ENCODE peak calls at places on chromosomes 6 and 20, in six cellular contexts. R, V, S, P, M and I are unnamed samples.

GRCh38 chr6:41346435-41346834 is 11.0 kb downstream of the NCR2 start:
- DNase-seq in R (no peak), V (no peak), S (no peak), P (no peak), M (no peak), I (no peak)

GRCh38 chr6:38730136-38730862 is 15.2 kb downstream of the DNAH8 start:
- DNase-seq in R (no peak), V (no peak), S (no peak), P (no peak), M (no peak), I (no peak)

GRCh38 chr6:15769471-15770088 is 106.8 kb upstream of the DTNBP1 start:
- DNase-seq in R (no peak), V (no peak), S (no peak), P (no peak), M (no peak), I (no peak)

GRCh38 chr6:19472850-19473249 is 364.3 kb upstream of the ID4 start:
- DNase-seq in R (peak; percentile 36), V (no peak), S (peak; percentile 68), P (no peak), M (no peak), I (no peak)

GRCh38 chr6:2940010-2940850 is 31.1 kb downstream of the SERPINB6 start:
- DNase-seq in R (no peak), V (peak; percentile 85), S (peak; percentile 74), P (no peak), M (peak; percentile 62), I (peak; percentile 64)

GRCh38 chr20:51298141-51298540 is 244.4 kb downstream of the NFATC2 start:
- DNase-seq in R (no peak), V (no peak), S (no peak), P (no peak), M (no peak), I (no peak)

GRCh38 chr6:111462770-111463391 is 20.1 kb downstream of the REV3L start:
- DNase-seq in R (no peak), V (no peak), S (no peak), P (no peak), M (no peak), I (no peak)

GRCh38 chr6:45504947-45505346 is 127.2 kb upstream of the SUPT3H start:
- DNase-seq in R (peak; percentile 24), V (no peak), S (no peak), P (no peak), M (no peak), I (no peak)

GRCh38 chr6:18263561-18264337 is 581 bp downstream of the DEK start:
- DNase-seq in R (peak; percentile 67), V (no peak), S (no peak), P (peak; percentile 28), M (peak; percentile 11), I (peak; percentile 36)

GRCh38 chr6:11785449-11785951 is 6.9 kb upstream of the ADTRP start:
- DNase-seq in R (no peak), V (peak; percentile 73), S (no peak), P (no peak), M (no peak), I (no peak)

GRCh38 chr6:83590413-83590812 is 78.1 kb downstream of the PRSS35 start:
- DNase-seq in R (no peak), V (no peak), S (no peak), P (no peak), M (no peak), I (no peak)

GRCh38 chr6:83597511-83597910 is 85.2 kb downstream of the PRSS35 start:
- DNase-seq in R (no peak), V (no peak), S (no peak), P (no peak), M (no peak), I (no peak)

GRCh38 chr6:83594936-83595335 is 82.6 kb downstream of the PRSS35 start:
- DNase-seq in R (no peak), V (no peak), S (no peak), P (no peak), M (no peak), I (no peak)

GRCh38 chr6:83593395-83593785 is 81.1 kb downstream of the PRSS35 start:
- DNase-seq in R (no peak), V (no peak), S (no peak), P (no peak), M (no peak), I (no peak)

GRCh38 chr6:83592770-83593394 is 80.5 kb downstream of the PRSS35 start:
- DNase-seq in R (no peak), V (peak; percentile 36), S (no peak), P (peak; percentile 13), M (no peak), I (no peak)
- TF ChIP-seq CTCF in R (peak; percentile 54), V (peak; percentile 69), S (no peak), P (peak; percentile 41), M (peak; percentile 30), I (no peak)

DNA sequence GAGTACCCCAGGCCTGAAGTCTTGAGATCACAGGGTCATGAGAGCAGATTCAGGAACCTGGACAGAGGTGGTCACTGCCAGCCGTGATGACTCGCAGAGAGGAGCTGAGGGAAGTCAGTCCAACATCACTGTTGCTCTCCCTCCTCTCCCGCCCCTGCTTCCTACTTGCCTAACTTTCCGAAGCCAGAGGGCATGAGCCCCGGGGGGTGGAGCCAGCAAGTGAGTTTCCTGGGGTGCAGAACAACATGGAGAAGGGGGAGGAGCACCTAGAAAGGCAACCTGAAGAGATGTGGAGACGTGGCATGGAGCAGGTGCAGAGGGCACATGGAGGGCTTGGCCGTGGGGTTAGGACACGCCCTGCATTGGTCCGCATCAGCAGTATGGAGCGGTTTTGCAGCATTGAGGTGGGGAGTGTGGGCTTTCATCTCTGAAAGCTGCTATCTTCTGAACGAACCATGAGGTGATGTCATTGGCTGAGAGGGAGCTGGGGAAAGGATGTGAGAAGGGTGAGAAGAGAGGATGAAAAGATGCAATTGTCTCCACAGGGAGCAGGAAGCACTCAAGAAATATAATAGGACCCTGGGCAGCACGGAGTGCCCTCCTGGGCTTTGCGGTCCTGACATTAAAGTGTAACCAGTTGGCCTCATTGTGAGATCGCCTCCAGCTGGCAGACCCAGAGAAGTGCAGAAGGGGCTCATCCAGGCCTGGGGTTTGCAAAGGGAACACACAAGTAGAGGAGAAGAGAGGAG is 25.0 kb downstream of the GDAP1L1 start:
- DNase-seq in R (peak; percentile 51), V (no peak), S (no peak), P (no peak), M (no peak), I (no peak)
- TF ChIP-seq CTCF in R (peak; percentile 49), V (peak; percentile 12), S (no peak), P (peak; percentile 12), M (peak; percentile 11), I (no peak)

GRCh38 chr6:108676555-108676954 is 115.8 kb downstream of the FOXO3 start:
- DNase-seq in R (no peak), V (no peak), S (no peak), P (no peak), M (no peak), I (no peak)
- TF ChIP-seq CTCF in R (no peak), V (no peak), S (no peak), P (no peak), M (no peak), I (no peak)

DNA sequence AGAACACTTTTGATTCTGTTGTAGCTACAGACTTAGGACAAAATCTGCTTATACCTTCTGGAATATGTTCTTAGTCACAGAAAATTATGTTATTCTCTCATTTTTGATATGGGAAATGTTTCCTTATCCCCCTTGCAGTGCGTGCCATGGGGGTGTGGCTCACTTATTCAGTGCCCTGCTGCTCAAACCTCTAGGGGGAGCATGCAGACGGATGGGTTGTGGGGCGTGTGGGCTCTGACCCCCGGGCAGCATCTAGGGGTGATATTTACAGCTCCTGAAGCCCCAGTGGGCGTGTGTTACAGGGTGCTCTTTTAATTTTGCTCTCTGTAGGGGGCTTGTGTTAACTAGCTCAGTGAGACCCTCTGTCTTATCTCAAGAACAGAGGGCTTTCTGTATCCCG is 61.3 kb upstream of the FERMT1 start:
- DNase-seq in R (no peak), V (no peak), S (no peak), P (no peak), M (no peak), I (no peak)
- TF ChIP-seq CTCF in R (no peak), V (no peak), S (no peak), P (no peak), M (no peak), I (no peak)

GRCh38 chr6:137372532-137372931 is 121.7 kb downstream of the OLIG3 start:
- DNase-seq in R (no peak), V (no peak), S (no peak), P (no peak), M (no peak), I (no peak)

GRCh38 chr6:137373296-137373695 is 120.9 kb downstream of the OLIG3 start:
- DNase-seq in R (no peak), V (no peak), S (no peak), P (no peak), M (no peak), I (no peak)

GRCh38 chr6:137371634-137372016 is 122.6 kb downstream of the OLIG3 start:
- DNase-seq in R (no peak), V (no peak), S (no peak), P (no peak), M (no peak), I (no peak)

GRCh38 chr6:137369135-137369534 is 125.1 kb downstream of the OLIG3 start:
- DNase-seq in R (no peak), V (no peak), S (no peak), P (no peak), M (no peak), I (no peak)

GRCh38 chr6:137370871-137371633 is 123.1 kb downstream of the OLIG3 start:
- DNase-seq in R (no peak), V (peak; percentile 19), S (no peak), P (no peak), M (no peak), I (no peak)
- TF ChIP-seq CTCF in R (no peak), V (no peak), S (no peak), P (no peak), M (no peak), I (no peak)

DNA sequence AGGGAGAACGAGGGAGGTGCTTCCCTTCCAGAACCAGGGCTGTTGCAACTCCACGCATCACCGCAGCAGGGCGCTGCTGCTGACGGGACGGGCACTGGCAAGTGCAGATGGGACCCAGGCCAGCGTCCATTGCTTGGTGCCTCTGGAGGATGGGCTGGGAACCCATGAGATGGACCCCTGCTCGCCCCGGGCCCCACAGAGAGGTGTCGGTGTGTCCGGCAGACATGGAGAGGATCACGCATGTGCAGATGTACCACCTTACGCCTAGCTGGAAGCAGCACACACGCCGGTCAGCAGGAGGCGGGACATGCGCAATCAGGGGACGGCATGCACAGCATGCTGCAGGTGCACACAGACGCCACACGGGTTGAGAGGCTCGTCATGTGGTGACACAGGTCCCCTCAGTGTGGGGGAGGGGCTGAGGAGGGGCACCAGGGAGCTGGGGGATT is 5.7 kb downstream of the CABLES2 start:
- DNase-seq in R (no peak), V (no peak), S (no peak), P (peak; percentile 35), M (no peak), I (no peak)
- TF ChIP-seq CTCF in R (peak; percentile 33), V (no peak), S (no peak), P (peak; percentile 18), M (no peak), I (no peak)